ENCODE peak calls at places on chromosome 7, in eight cellular contexts. D, G, P, R, N, L, X and U are unnamed samples.

GRCh38 chr7:18354686-18355085 is 140.9 kb upstream of the HDAC9 start:
- DNase-seq in P (no peak), N (no peak), L (no peak), G (no peak), R (no peak), D (no peak), X (peak), U (no peak)

GRCh38 chr7:54333952-54334351 is 208.2 kb upstream of the VSTM2A start:
- DNase-seq in D (no peak), G (no peak), P (no peak), X (no peak), N (no peak), L (no peak), R (no peak), U (no peak)

GRCh38 chr7:93515144-93515543 is 59.4 kb downstream of the CALCR start:
- DNase-seq in L (no peak), X (peak), P (no peak), N (no peak), R (no peak), G (no peak), D (no peak), U (no peak)

GRCh38 chr7:129258649-129259389 is 34.0 kb downstream of the AHCYL2 start:
- DNase-seq in L (no peak), P (no peak), G (no peak), X (peak), N (no peak), D (no peak), R (no peak), U (no peak)

GRCh38 chr7:135362871-135363270 is 129.2 kb downstream of the STRA8 start:
- DNase-seq in R (no peak), X (no peak), L (no peak), P (no peak), D (no peak), N (no peak), G (no peak), U (no peak)

GRCh38 chr7:43583424-43584199 is 704 bp downstream of the STK17A start:
- DNase-seq in N (peak), G (peak), L (no peak), P (peak), R (peak), D (peak), X (peak), U (peak)

GRCh38 chr7:123871998-123872867 is 27.3 kb downstream of the HYAL4 start:
- DNase-seq in L (peak), D (no peak), P (peak), N (no peak), X (peak), R (peak), G (peak), U (peak)

GRCh38 chr7:135467207-135467711 is 42.6 kb downstream of the CNOT4 start:
- DNase-seq in D (no peak), G (no peak), N (no peak), X (no peak), L (no peak), P (no peak), R (no peak), U (no peak)

GRCh38 chr7:107580716-107581383 is 804 bp downstream of the BCAP29 start:
- DNase-seq in D (no peak), L (no peak), R (no peak), X (no peak), P (no peak), N (no peak), G (no peak), U (no peak)

GRCh38 chr7:148264933-148265557 is 325.5 kb upstream of the C7orf33 start:
- DNase-seq in R (no peak), X (peak), G (peak), L (no peak), P (no peak), D (no peak), N (no peak), U (no peak)

GRCh38 chr7:134875867-134876266 is 96.4 kb downstream of the CALD1 start:
- DNase-seq in L (no peak), N (no peak), G (no peak), R (no peak), P (no peak), X (no peak), D (no peak), U (no peak)

GRCh38 chr7:125878235-125878928 is 948.8 kb upstream of the POT1 start:
- DNase-seq in D (no peak), N (no peak), R (no peak), G (no peak), L (no peak), X (no peak), P (no peak), U (no peak)

GRCh38 chr7:585229-585711 is 65.6 kb upstream of the PDGFA start:
- DNase-seq in N (peak), D (no peak), X (no peak), G (no peak), L (peak), P (no peak), R (no peak), U (no peak)

GRCh38 chr7:4052126-4052525 is 630.0 kb upstream of the FOXK1 start:
- DNase-seq in N (no peak), P (no peak), R (no peak), G (no peak), L (no peak), X (no peak), D (no peak), U (no peak)

GRCh38 chr7:82109288-82109687 is 334.3 kb downstream of the CACNA2D1 start:
- DNase-seq in G (no peak), D (no peak), X (peak), P (no peak), L (no peak), N (no peak), R (no peak), U (no peak)

GRCh38 chr7:99109108-99110051 is 34.5 kb downstream of the SMURF1 start:
- DNase-seq in X (no peak), P (peak), R (no peak), L (no peak), G (no peak), D (peak), N (no peak), U (peak)

GRCh38 chr7:130821864-130822263 is 87.9 kb upstream of the KLF14 start:
- DNase-seq in X (peak), P (no peak), N (no peak), D (no peak), R (no peak), L (no peak), G (no peak), U (no peak)

GRCh38 chr7:142797342-142797798 is 26.6 kb downstream of the PRSS2 start:
- DNase-seq in D (no peak), P (no peak), L (no peak), X (no peak), G (no peak), R (no peak), N (no peak), U (no peak)

GRCh38 chr7:144513332-144513731 is 109.8 kb upstream of the NOBOX start:
- DNase-seq in G (peak), R (no peak), X (peak), N (no peak), P (peak), L (no peak), D (no peak), U (peak)

GRCh38 chr7:122518488-122518887 is 180.4 kb downstream of the RNF133 start:
- DNase-seq in P (no peak), X (no peak), L (no peak), D (no peak), G (no peak), R (no peak), N (no peak), U (no peak)

GRCh38 chr7:3780525-3780924 is 479.5 kb downstream of the SDK1 start:
- DNase-seq in R (no peak), G (no peak), D (no peak), L (no peak), P (no peak), X (no peak), N (no peak), U (no peak)

GRCh38 chr7:66296555-66296954 is 91.4 kb downstream of the TPST1 start:
- DNase-seq in X (no peak), D (no peak), R (no peak), G (no peak), N (no peak), P (no peak), L (no peak), U (no peak)

GRCh38 chr7:50812847-50813475 is 30.3 kb upstream of the GRB10 start:
- DNase-seq in X (peak), N (peak), R (no peak), G (peak), P (peak), D (no peak), L (no peak), U (no peak)

GRCh38 chr7:19899517-19899916 is 126.1 kb upstream of the TMEM196 start:
- DNase-seq in X (peak), L (no peak), P (no peak), G (no peak), D (no peak), R (no peak), N (no peak), U (no peak)

GRCh38 chr7:100572949-100573675 is 588 bp downstream of the SAP25 start:
- DNase-seq in X (no peak), P (no peak), G (no peak), R (no peak), N (no peak), D (no peak), L (no peak), U (no peak)

GRCh38 chr7:81004098-81004497 is 85.2 kb upstream of the SEMA3C start:
- DNase-seq in D (no peak), P (no peak), X (peak), N (no peak), G (no peak), R (no peak), L (no peak), U (no peak)

GRCh38 chr7:1555813-1556540 is at the start of gene TMEM184A:
- DNase-seq in G (peak), N (peak), X (peak), R (no peak), P (peak), L (no peak), D (no peak), U (no peak)

GRCh38 chr7:137636376-137636775 is 210.4 kb downstream of the DGKI start:
- DNase-seq in D (no peak), R (no peak), P (no peak), X (no peak), L (no peak), N (no peak), G (no peak), U (no peak)

GRCh38 chr7:147535619-147536200 is 1054.9 kb upstream of the C7orf33 start:
- DNase-seq in D (no peak), G (no peak), P (no peak), R (no peak), N (no peak), L (no peak), X (no peak), U (no peak)

GRCh38 chr7:26348234-26348851 is 56.7 kb downstream of the SNX10 start:
- DNase-seq in L (no peak), G (no peak), P (no peak), X (no peak), D (no peak), R (no peak), N (no peak), U (peak)

GRCh38 chr7:5231116-5231515 is 41.1 kb downstream of the WIPI2 start:
- DNase-seq in N (no peak), D (no peak), R (no peak), L (no peak), G (no peak), P (no peak), X (no peak), U (no peak)

GRCh38 chr7:69739906-69740545 is 141.8 kb downstream of the AUTS2 start:
- DNase-seq in P (peak), D (no peak), R (peak), N (no peak), X (peak), L (no peak), G (no peak), U (peak)

GRCh38 chr7:44650772-44651171 is 44.3 kb downstream of the OGDH start:
- DNase-seq in R (no peak), G (no peak), D (no peak), P (peak), L (no peak), N (no peak), X (no peak), U (peak)

GRCh38 chr7:27254625-27255024 is 12.0 kb downstream of the EVX1 start:
- DNase-seq in D (no peak), G (no peak), L (no peak), N (no peak), X (no peak), P (no peak), R (no peak), U (no peak)

GRCh38 chr7:22090107-22090506 is 144.4 kb upstream of the CDCA7L start:
- DNase-seq in D (no peak), R (no peak), N (no peak), G (no peak), L (no peak), P (no peak), X (no peak), U (no peak)

GRCh38 chr7:19108985-19109946 is 8.2 kb downstream of the TWIST1 start:
- DNase-seq in N (no peak), R (no peak), D (no peak), X (no peak), G (no peak), L (no peak), P (no peak), U (no peak)

GRCh38 chr7:151066273-151066974 is 7.0 kb downstream of the SLC4A2 start:
- DNase-seq in R (no peak), D (no peak), L (no peak), X (no peak), G (no peak), P (no peak), N (no peak), U (no peak)

GRCh38 chr7:16129431-16130126 is 291.8 kb downstream of the CRPPA start:
- DNase-seq in X (peak), L (no peak), P (no peak), R (no peak), G (peak), D (no peak), N (no peak), U (no peak)